ENCODE peak calls at places on chromosomes 1 and 21, in eight cellular contexts. U, N, L, Q, D, S, V and W are unnamed samples.

GRCh38 chr1:110130989-110131388 is 18.7 kb downstream of the UBL4B start:
- DNase-seq in L (no peak), U (no peak), N (no peak), D (no peak), Q (no peak), S (no peak), V (no peak), W (no peak)

GRCh38 chr1:184156521-184157395 is 105.2 kb downstream of the TSEN15 start:
- DNase-seq in D (no peak), U (no peak), L (no peak), V (no peak), S (peak), N (no peak), Q (no peak), W (no peak)

GRCh38 chr21:41868062-41868710 is 11.0 kb downstream of the PRDM15 start:
- DNase-seq in V (no peak), S (peak), D (no peak), Q (no peak), L (no peak), U (no peak), N (no peak), W (no peak)

GRCh38 chr1:216119600-216119999 is 303.6 kb downstream of the USH2A start:
- DNase-seq in D (no peak), V (no peak), N (no peak), U (peak), S (peak), Q (no peak), L (peak), W (no peak)

GRCh38 chr1:223479261-223479660 is 86.0 kb downstream of the CCDC185 start:
- DNase-seq in D (peak), S (no peak), Q (no peak), V (no peak), U (peak), N (no peak), L (no peak), W (no peak)

GRCh38 chr1:240109130-240109529 is 17.4 kb downstream of the FMN2 start:
- DNase-seq in V (no peak), Q (no peak), N (no peak), L (no peak), U (no peak), D (no peak), S (no peak), W (no peak)

GRCh38 chr1:151606384-151606783 is 5.5 kb upstream of the SNX27 start:
- DNase-seq in S (no peak), Q (no peak), L (peak), U (peak), D (no peak), N (no peak), V (no peak), W (no peak)

GRCh38 chr1:166197597-166197996 is 30.8 kb upstream of the FAM78B start:
- DNase-seq in Q (no peak), N (no peak), U (no peak), V (no peak), D (no peak), S (no peak), L (peak), W (no peak)

GRCh38 chr1:21665711-21666571 is 3.2 kb downstream of the RAP1GAP start:
- DNase-seq in L (no peak), D (peak), V (no peak), N (no peak), Q (no peak), U (peak), S (peak), W (no peak)

GRCh38 chr1:48472747-48473146 is 743 bp upstream of the SPATA6 start:
- DNase-seq in V (no peak), L (no peak), Q (no peak), N (no peak), S (no peak), D (no peak), U (no peak), W (no peak)

GRCh38 chr1:48471103-48471502 is 901 bp downstream of the SPATA6 start:
- DNase-seq in V (no peak), S (peak), N (no peak), U (no peak), D (no peak), L (peak), Q (no peak), W (no peak)

GRCh38 chr1:48469616-48470500 is 2.1 kb downstream of the SPATA6 start:
- DNase-seq in S (peak), V (no peak), U (peak), Q (no peak), L (peak), N (no peak), D (no peak), W (no peak)

GRCh38 chr1:48471603-48472576 is at the start of gene SPATA6:
- DNase-seq in L (peak), D (peak), N (peak), U (peak), Q (peak), V (peak), S (peak), W (peak)

GRCh38 chr1:48470506-48470905 is 1.5 kb downstream of the SPATA6 start:
- DNase-seq in D (no peak), U (no peak), S (peak), V (no peak), Q (peak), N (no peak), L (peak), W (no peak)
- TF ChIP-seq CTCF in D (no peak), U (no peak), S (no peak), V (no peak), Q (no peak), N (no peak), L (no peak), W (no peak)

DNA sequence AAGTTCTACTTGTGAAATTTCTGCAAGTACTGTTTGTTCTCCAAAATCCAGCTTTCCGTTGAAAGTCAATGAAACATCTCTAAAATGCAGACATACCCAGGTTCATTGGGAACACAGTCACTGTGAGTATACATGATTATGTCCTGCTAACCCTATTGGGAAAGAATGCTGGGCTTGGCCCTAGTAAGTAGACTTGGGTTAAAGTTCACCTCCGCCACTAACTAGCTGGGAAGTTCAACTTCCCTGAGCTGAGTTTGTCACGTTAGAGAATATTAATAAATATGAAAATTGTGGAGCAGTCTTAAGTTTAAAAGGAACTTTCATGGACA is 10.5 kb upstream of the PGD start:
- DNase-seq in V (no peak), Q (no peak), U (no peak), N (no peak), L (no peak), S (no peak), D (no peak), W (no peak)
- TF ChIP-seq CTCF in V (no peak), Q (no peak), U (no peak), N (no peak), L (no peak), S (no peak), D (no peak), W (no peak)

DNA sequence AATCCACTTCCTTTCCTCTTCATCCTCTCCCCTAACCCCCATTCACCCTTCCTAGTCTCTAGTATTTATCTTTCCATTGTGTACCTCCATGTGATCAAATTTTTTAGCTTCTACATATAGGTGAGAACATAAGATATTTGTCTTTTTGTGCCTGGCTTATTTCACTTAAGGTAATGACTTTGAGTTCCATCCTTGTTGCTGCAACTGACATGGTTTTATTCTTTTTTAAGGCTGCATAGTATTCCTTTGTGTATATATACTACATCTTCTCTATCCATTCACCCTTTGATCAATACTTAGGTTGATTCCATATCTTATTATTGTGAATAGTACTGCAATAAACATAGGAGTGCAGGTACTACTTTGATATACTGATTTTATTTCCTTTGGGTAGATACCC is 128.7 kb downstream of the PCBP3 start:
- DNase-seq in S (no peak), U (no peak), Q (no peak), V (no peak), D (no peak), L (no peak), N (no peak), W (no peak)
- TF ChIP-seq CTCF in S (no peak), U (no peak), Q (no peak), V (no peak), D (no peak), L (no peak), N (no peak), W (no peak)

DNA sequence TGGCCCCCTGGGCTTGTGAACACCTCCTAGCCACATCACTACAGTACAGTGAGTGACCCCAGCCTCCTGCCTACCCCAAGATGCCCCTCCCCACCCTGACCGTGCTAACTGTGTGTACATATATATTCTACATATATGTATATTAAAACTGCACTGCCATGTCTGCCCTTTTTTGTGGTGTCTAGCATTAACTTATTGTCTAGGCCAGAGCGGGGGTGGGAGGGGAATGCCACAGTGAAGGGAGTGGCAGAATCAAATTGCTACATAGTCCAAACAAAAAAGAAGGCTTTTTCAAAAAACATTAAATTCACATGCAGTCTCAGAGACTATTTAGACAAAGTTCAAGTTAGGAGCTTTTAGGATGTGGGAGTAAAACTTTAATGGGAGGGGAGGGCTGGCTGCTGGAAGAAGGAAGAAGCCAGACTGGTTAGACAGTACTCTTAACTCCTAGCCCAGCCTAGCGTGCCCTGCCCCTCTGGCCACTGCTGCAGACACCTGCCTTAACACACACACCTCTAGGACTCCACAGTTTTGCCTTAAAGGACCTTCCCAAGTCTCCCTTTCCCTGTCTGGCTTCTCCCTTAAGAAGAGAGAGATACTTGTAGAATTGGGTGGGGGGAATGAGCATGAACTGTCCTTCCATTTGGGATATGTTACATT is 9.4 kb downstream of the PEA15 start:
- DNase-seq in V (no peak), S (no peak), N (no peak), L (no peak), D (no peak), Q (no peak), U (no peak), W (no peak)
- TF ChIP-seq CTCF in V (no peak), S (no peak), N (no peak), L (no peak), D (no peak), Q (no peak), U (no peak), W (no peak)

DNA sequence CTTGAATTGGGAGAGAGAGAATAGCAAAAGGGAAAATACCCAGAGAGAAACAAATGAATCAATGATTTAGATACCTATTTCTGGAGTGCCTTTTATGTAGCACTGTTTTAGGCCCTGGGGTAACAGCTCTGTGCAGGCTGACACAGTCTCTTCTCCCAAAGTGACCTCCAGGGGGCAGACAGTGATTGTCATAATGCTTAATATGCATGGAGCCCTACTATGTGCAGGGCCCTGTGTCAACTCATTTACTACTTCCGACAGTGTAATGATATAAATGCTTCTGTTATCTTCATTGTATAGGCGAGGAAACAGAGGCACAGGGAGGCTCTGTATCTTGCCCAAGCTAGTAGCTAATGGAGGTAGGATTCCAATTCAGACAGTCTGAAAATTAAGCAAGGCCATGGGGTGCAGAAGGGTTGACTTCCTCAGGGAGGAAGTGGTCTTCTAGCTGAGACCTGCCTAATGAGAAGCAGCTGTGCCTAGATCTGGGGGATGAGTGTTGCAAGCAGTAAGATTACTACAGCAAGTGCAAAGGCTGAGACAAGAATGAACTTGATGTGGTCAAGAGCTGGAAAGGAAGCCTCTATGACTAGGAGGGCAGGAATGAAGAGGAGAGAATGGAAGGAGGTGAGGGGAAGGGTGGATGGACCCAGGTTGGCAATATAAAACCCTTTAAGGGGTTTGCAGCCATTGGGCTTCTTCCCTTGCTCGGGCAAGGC is 16.2 kb upstream of the SERINC2 start:
- DNase-seq in U (peak), V (no peak), Q (no peak), S (peak), L (peak), N (no peak), D (no peak), W (no peak)
- TF ChIP-seq CTCF in U (peak), V (peak), Q (peak), S (peak), L (peak), N (no peak), D (no peak), W (peak)

DNA sequence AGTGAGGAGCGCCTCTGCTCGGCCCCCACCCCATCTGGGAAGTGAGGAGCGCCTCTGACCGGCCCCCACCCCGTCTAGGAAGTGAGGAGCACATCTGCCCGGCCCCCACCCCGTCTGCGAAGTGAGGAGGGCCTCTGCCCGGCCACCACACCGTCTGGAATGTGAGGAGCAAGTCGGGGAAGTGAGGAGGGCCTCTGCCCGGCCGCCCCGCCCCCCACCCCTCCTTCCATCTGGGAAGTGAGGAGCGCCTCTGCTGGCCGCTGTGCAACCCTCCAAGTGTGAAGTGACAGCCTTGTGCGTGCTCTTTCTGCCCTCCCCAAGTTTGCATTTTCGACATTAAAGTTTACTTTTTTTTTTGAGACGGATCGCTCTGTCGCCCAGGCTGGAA is 5.1 kb upstream of the ZZZ3 start:
- DNase-seq in V (peak), N (peak), L (peak), D (no peak), S (peak), Q (peak), U (no peak), W (peak)
- TF ChIP-seq CTCF in V (peak), N (no peak), L (peak), D (no peak), S (peak), Q (no peak), U (no peak), W (peak)

GRCh38 chr1:208652300-208653160 is 408.3 kb upstream of the PLXNA2 start:
- DNase-seq in U (peak), L (peak), N (no peak), Q (peak), V (peak), S (peak), D (no peak), W (peak)

GRCh38 chr1:208654241-208654640 is 410.1 kb upstream of the PLXNA2 start:
- DNase-seq in V (no peak), L (peak), D (no peak), S (peak), N (no peak), U (peak), Q (peak), W (no peak)
- TF ChIP-seq CTCF in V (peak), L (peak), D (no peak), S (peak), N (no peak), U (peak), Q (peak), W (peak)

DNA sequence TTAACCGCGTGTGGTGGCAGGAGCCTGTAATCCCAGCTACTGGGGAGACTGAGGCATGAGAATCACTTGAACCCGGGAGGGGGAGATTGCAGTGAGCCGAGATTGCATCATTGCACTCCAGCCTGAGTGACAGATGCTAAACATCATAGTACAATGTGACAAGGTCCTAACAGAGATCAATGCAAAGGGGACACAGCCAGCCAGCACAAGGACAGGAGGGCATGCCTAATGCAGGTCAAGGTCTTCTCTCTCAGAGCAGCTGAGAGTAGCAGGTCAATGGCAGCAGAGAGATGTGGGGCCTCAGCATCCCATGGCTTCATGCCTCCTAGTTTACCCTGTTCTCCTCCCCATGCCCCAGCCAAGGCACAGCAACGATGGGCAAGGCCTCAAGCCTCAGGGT is 3.0 kb upstream of the SMIM11 start:
- DNase-seq in V (no peak), D (no peak), N (no peak), S (no peak), L (no peak), U (no peak), Q (no peak), W (no peak)
- TF ChIP-seq CTCF in V (no peak), D (no peak), N (no peak), S (no peak), L (no peak), U (no peak), Q (no peak), W (no peak)

DNA sequence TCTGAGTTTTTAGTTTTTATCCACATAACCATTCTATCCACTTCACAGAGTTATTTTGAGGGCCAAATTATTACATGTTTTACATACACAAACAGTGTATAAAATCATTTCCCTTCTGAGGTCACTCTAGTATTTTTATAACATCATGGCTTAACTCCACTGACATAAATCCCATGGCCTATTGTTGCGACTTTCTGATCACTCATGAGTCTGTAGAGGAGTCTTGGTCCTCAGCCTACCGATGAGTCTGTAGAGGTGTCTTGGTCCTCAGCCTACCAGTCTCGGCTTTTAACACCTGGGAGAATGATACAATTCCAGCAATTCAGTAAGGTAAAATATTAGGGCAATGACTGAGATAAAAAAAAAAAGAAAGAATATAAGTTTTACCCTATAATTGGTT is 483.7 kb downstream of the USP25 start:
- DNase-seq in U (no peak), D (no peak), S (no peak), Q (no peak), L (no peak), N (no peak), V (no peak), W (no peak)
- TF ChIP-seq CTCF in U (no peak), D (no peak), S (no peak), Q (no peak), L (no peak), N (no peak), V (no peak), W (no peak)

GRCh38 chr1:170074250-170075157 is at the start of gene KIFAP3:
- DNase-seq in S (peak), V (peak), N (peak), Q (peak), D (peak), L (peak), U (peak), W (peak)
- TF ChIP-seq CTCF in S (peak), V (peak), N (peak), Q (peak), D (no peak), L (no peak), U (peak), W (peak)